ENCODE peak calls at places on chromosome 19, in eight cellular contexts. Z is suprapubic skin, I is K562, B is stomach, T is A549, W is H1, L is transverse colon, E is sigmoid colon. M is an unnamed sample.

GRCh38 chr19:42150353-42150752 is 18.1 kb upstream of the POU2F2 start:
- DNase-seq in Z (no peak), I (no peak), B (no peak), T (no peak), W (no peak), L (no peak), E (no peak), M (no peak)

GRCh38 chr19:42132030-42132628 is at the start of gene POU2F2:
- DNase-seq in Z (no peak), I (peak; percentile 40), B (peak; percentile 54), T (no peak), W (peak; percentile 69), L (peak; percentile 81), E (no peak), M (no peak)

GRCh38 chr19:7638802-7639465 is 2.0 kb downstream of the STXBP2 start:
- DNase-seq in Z (no peak), I (no peak), B (no peak), T (no peak), W (no peak), L (no peak), E (no peak), M (no peak)

GRCh38 chr19:33868821-33869412 is 72.2 kb downstream of the KCTD15 start:
- DNase-seq in Z (no peak), I (no peak), B (peak; percentile 35), T (no peak), W (peak; percentile 59), L (peak; percentile 14), E (peak; percentile 77), M (peak; percentile 90)

GRCh38 chr19:43739836-43740235 is 14.9 kb downstream of the SMG9 start:
- DNase-seq in Z (no peak), I (no peak), B (peak; percentile 67), T (peak; percentile 58), W (no peak), L (peak; percentile 87), E (no peak), M (no peak)

GRCh38 chr19:50003810-50004419 is 21.3 kb downstream of the VRK3 start:
- DNase-seq in Z (no peak), I (peak; percentile 50), B (peak; percentile 34), T (peak; percentile 86), W (no peak), L (peak; percentile 15), E (peak; percentile 83), M (no peak)

GRCh38 chr19:34201133-34201532 is 28.8 kb downstream of the LSM14A start:
- DNase-seq in Z (no peak), I (no peak), B (no peak), T (no peak), W (no peak), L (no peak), E (no peak), M (no peak)

GRCh38 chr19:56170261-56170660 is 5.5 kb upstream of the GALP start:
- DNase-seq in Z (no peak), I (peak; percentile 44), B (no peak), T (peak; percentile 73), W (no peak), L (no peak), E (no peak), M (no peak)

GRCh38 chr19:38191747-38192146 is 32.3 kb downstream of the DPF1 start:
- DNase-seq in Z (no peak), I (no peak), B (no peak), T (no peak), W (no peak), L (no peak), E (no peak), M (no peak)

GRCh38 chr19:46764817-46765291 is 18.6 kb upstream of the STRN4 start:
- DNase-seq in Z (no peak), I (no peak), B (no peak), T (no peak), W (no peak), L (peak; percentile 82), E (peak; percentile 52), M (no peak)

GRCh38 chr19:6213266-6213595 is 66.5 kb downstream of the MLLT1 start:
- DNase-seq in Z (peak; percentile 52), I (no peak), B (no peak), T (no peak), W (no peak), L (no peak), E (no peak), M (no peak)

GRCh38 chr19:7833225-7834156 is 3.5 kb downstream of the EVI5L start:
- DNase-seq in Z (peak; percentile 86), I (peak; percentile 38), B (peak; percentile 93), T (peak; percentile 67), W (no peak), L (peak; percentile 91), E (no peak), M (no peak)

GRCh38 chr19:50777830-50778303 is 7.6 kb downstream of the GPR32 start:
- DNase-seq in Z (no peak), I (no peak), B (no peak), T (peak; percentile 71), W (no peak), L (no peak), E (no peak), M (no peak)

GRCh38 chr19:42216653-42217521 is 590 bp downstream of the DEDD2 start:
- DNase-seq in Z (peak; percentile 82), I (peak; percentile 80), B (peak; percentile 51), T (no peak), W (peak; percentile 85), L (peak; percentile 51), E (peak; percentile 78), M (no peak)

GRCh38 chr19:16736709-16737108 is 17.1 kb downstream of the NWD1 start:
- DNase-seq in Z (no peak), I (no peak), B (no peak), T (peak; percentile 27), W (no peak), L (no peak), E (no peak), M (no peak)

GRCh38 chr19:2173388-2173787 is 9.7 kb downstream of the DOT1L start:
- DNase-seq in Z (no peak), I (no peak), B (no peak), T (no peak), W (no peak), L (no peak), E (no peak), M (no peak)

GRCh38 chr19:2173841-2174577 is 10.3 kb downstream of the DOT1L start:
- DNase-seq in Z (no peak), I (no peak), B (no peak), T (no peak), W (no peak), L (no peak), E (no peak), M (no peak)

GRCh38 chr19:2179095-2179494 is 15.4 kb downstream of the DOT1L start:
- DNase-seq in Z (no peak), I (no peak), B (no peak), T (no peak), W (no peak), L (no peak), E (no peak), M (no peak)

GRCh38 chr19:2175742-2176141 is 12.0 kb downstream of the DOT1L start:
- DNase-seq in Z (no peak), I (no peak), B (no peak), T (no peak), W (no peak), L (no peak), E (no peak), M (no peak)

DNA sequence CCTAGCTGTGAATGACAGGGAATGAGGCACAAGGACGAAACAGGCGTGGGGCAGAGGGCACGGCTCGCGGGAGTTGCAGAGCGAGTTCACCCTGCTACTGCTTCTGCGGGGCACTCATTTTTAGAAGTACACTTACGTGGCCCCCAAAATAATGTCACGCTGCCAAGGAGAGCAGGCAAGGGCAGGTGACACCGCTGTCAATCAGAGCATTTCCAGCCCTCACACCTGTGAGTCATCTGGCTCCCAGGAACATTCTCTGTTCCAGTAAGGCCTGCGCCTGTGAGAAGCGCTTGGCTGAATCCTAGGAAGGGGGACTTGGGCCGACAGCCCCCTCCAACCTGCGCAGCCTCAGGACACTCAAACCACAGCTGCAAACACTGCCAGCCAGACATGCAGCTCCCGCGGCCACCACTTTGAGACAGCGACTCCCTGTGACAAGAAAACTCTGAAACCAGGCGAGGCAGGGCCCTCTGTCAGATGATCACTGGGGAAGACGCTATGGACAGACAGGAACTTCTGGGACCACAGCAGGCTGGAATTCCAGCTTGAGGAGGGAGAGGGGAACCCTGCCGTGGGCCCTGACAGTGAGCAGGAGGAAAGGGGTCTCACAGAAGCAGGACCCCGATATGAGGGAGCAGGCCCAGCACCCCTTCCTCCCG is 12.7 kb downstream of the DOT1L start:
- DNase-seq in Z (no peak), I (no peak), B (no peak), T (no peak), W (no peak), L (no peak), E (no peak), M (no peak)
- TF ChIP-seq EP300 in Z (no peak), I (no peak), B (no peak), T (no peak), W (no peak), L (no peak), E (no peak), M (no peak)

GRCh38 chr19:995051-995827 is 5.0 kb upstream of the GRIN3B start:
- DNase-seq in Z (no peak), I (no peak), B (no peak), T (no peak), W (no peak), L (no peak), E (no peak), M (no peak)
- TF ChIP-seq EP300 in Z (no peak), I (no peak), B (no peak), T (no peak), W (no peak), L (no peak), E (no peak), M (no peak)

GRCh38 chr19:23070353-23070781 is 46.5 kb upstream of the ZNF730 start:
- DNase-seq in Z (no peak), I (peak; percentile 33), B (no peak), T (peak; percentile 20), W (peak; percentile 60), L (peak; percentile 11), E (peak; percentile 68), M (no peak)
- TF ChIP-seq EP300 in Z (no peak), I (no peak), B (no peak), T (no peak), W (no peak), L (no peak), E (no peak), M (no peak)

DNA sequence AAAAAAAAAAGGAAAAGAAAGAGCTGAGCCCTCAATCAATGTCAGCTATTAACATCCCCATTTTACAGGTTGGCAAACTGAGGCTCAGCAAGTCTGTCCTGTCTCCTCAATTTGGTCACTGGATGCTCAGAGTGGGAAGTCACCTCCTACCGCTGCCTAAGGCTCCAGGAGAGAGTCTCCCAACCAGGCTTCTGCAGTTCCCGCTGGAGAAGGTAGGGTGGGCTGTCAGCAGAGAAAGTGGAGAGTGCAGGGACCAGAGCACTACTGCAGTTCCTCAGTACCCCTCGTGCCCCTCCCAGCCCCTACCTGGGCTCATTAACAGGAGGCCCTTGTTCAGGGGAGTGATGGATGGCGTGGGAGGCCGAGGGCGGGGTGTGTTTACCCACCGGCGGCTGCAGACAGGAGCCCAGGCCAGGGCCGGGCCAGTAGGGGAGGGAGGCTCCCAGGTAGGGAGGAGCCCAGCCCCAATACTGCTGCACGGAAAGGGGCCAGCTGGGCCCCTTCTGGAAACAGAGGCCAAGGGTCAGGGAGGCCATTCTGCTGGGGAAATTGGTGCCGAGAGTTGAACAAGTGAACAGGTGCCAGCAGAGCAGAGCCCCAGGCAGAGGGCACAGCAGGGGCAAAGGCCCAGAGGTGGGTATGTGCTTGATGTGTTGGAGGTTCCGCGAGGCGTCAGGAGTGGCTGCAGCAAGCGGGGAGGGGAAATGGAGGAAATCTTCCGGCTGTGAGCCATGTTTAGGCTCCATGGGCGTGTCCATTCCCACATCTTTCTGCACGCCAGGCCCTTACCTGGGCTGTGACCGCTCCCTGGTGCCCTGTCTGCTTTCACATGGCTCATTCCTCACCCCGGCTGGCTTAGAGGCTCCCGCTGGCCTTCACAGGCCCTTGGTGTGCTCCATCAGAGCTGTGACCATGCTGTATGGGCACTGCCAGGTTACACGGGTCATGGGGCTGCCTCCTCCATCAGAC is 7.6 kb upstream of the COMP start:
- DNase-seq in Z (no peak), I (no peak), B (peak; percentile 45), T (no peak), W (no peak), L (peak; percentile 42), E (peak; percentile 51), M (no peak)
- TF ChIP-seq EP300 in Z (no peak), I (no peak), B (no peak), T (no peak), W (no peak), L (no peak), E (no peak), M (no peak)